ENCODE peak calls at places on chromosome 5, in seven cellular contexts. V, O, H, P, M, E and Y are unnamed samples.

GRCh38 chr5:167284491-167284890 is 1007.0 kb upstream of the WWC1 start:
- DNase-seq in V (no peak), O (no peak), H (peak; percentile 82), P (no peak), M (no peak), E (no peak), Y (no peak)

GRCh38 chr5:141135030-141135717 is at the start of gene PCDHB5:
- DNase-seq in V (peak; percentile 17), O (peak; percentile 72), H (peak; percentile 17), P (no peak), M (no peak), E (no peak), Y (no peak)

GRCh38 chr5:134507495-134507894 is 18.0 kb upstream of the JADE2 start:
- DNase-seq in V (no peak), O (no peak), H (no peak), P (no peak), M (no peak), E (peak; percentile 41), Y (no peak)

GRCh38 chr5:99911971-99912370 is 623.2 kb upstream of the FAM174A start:
- DNase-seq in V (no peak), O (no peak), H (no peak), P (no peak), M (no peak), E (no peak), Y (no peak)

GRCh38 chr5:88882321-88883038 is 504 bp downstream of the MEF2C start:
- DNase-seq in V (no peak), O (no peak), H (peak; percentile 39), P (no peak), M (no peak), E (no peak), Y (peak; percentile 39)

GRCh38 chr5:45542421-45542820 is 153.8 kb downstream of the HCN1 start:
- DNase-seq in V (no peak), O (no peak), H (no peak), P (peak; percentile 43), M (no peak), E (no peak), Y (no peak)

GRCh38 chr5:38441730-38442573 is 114.5 kb downstream of the LIFR start:
- DNase-seq in V (peak; percentile 91), O (peak; percentile 96), H (peak; percentile 95), P (peak; percentile 88), M (peak; percentile 63), E (peak; percentile 79), Y (peak; percentile 86)

GRCh38 chr5:97538916-97539315 is 355.9 kb upstream of the RIOK2 start:
- DNase-seq in V (no peak), O (no peak), H (no peak), P (no peak), M (no peak), E (no peak), Y (no peak)

GRCh38 chr5:3593771-3594513 is 1.7 kb upstream of the IRX1 start:
- DNase-seq in V (no peak), O (no peak), H (peak; percentile 46), P (no peak), M (no peak), E (no peak), Y (no peak)

GRCh38 chr5:35781181-35781580 is 75.5 kb upstream of the IL7R start:
- DNase-seq in V (no peak), O (no peak), H (peak; percentile 37), P (no peak), M (no peak), E (no peak), Y (no peak)

GRCh38 chr5:59361454-59361853 is 532.1 kb downstream of the PDE4D start:
- DNase-seq in V (no peak), O (no peak), H (no peak), P (no peak), M (no peak), E (no peak), Y (no peak)

GRCh38 chr5:143245929-143246561 is 157.4 kb downstream of the NR3C1 start:
- DNase-seq in V (no peak), O (peak; percentile 83), H (peak; percentile 95), P (no peak), M (no peak), E (peak; percentile 98), Y (no peak)

GRCh38 chr5:131633830-131634229 is 1.2 kb downstream of the RAPGEF6 start:
- DNase-seq in V (no peak), O (no peak), H (no peak), P (no peak), M (no peak), E (no peak), Y (peak; percentile 62)

GRCh38 chr5:95778713-95779426 is 43.7 kb downstream of the GLRX start:
- DNase-seq in V (no peak), O (no peak), H (no peak), P (no peak), M (no peak), E (no peak), Y (no peak)

GRCh38 chr5:149865746-149866145 is 78.8 kb downstream of the PDE6A start:
- DNase-seq in V (no peak), O (no peak), H (no peak), P (no peak), M (no peak), E (no peak), Y (no peak)

GRCh38 chr5:16757146-16757545 is 140.3 kb upstream of the RETREG1 start:
- DNase-seq in V (no peak), O (no peak), H (no peak), P (no peak), M (no peak), E (no peak), Y (no peak)

GRCh38 chr5:143124593-143124992 is 278.9 kb downstream of the NR3C1 start:
- DNase-seq in V (no peak), O (no peak), H (no peak), P (no peak), M (no peak), E (no peak), Y (no peak)

GRCh38 chr5:132267166-132267739 is 9.8 kb downstream of the PDLIM4 start:
- DNase-seq in V (no peak), O (no peak), H (no peak), P (no peak), M (no peak), E (no peak), Y (no peak)

GRCh38 chr5:160312139-160312959 is at the start of gene CCNJL:
- DNase-seq in V (peak; percentile 46), O (peak; percentile 95), H (peak; percentile 45), P (peak; percentile 70), M (no peak), E (peak; percentile 47), Y (no peak)

GRCh38 chr5:116947691-116948528 is 373.3 kb upstream of the SEMA6A start:
- DNase-seq in V (peak; percentile 35), O (peak; percentile 56), H (peak; percentile 7), P (peak; percentile 65), M (peak; percentile 31), E (no peak), Y (peak; percentile 73)

GRCh38 chr5:34450338-34450737 is 205.8 kb upstream of the RAI14 start:
- DNase-seq in V (no peak), O (no peak), H (no peak), P (no peak), M (no peak), E (no peak), Y (no peak)